ENCODE peak calls at places on chromosome 15, in seven cellular contexts. E, O, Y, G, K, U and M are unnamed samples.
A peak's percentile ranks its signal among the peaks of the same experiment; 100 is the strongest.

GRCh38 chr15:57114070-57114469 is 195.6 kb downstream of the TCF12 start:
- DNase-seq in G (no peak), E (no peak), K (no peak), O (peak; percentile 58), Y (no peak), U (no peak), M (no peak)

GRCh38 chr15:38860682-38861081 is 296.1 kb upstream of the RASGRP1 start:
- DNase-seq in K (no peak), E (no peak), O (peak; percentile 33), G (no peak), Y (no peak), U (no peak), M (no peak)

GRCh38 chr15:28929200-28929599 is 43.4 kb downstream of the APBA2 start:
- DNase-seq in K (no peak), O (no peak), Y (no peak), E (no peak), U (no peak), G (no peak), M (no peak)

GRCh38 chr15:92159906-92160841 is 233.5 kb upstream of the ST8SIA2 start:
- DNase-seq in G (no peak), E (no peak), O (no peak), Y (peak; percentile 38), U (no peak), K (peak; percentile 16), M (no peak)

GRCh38 chr15:51600114-51600513 is 22.5 kb downstream of the DMXL2 start:
- DNase-seq in Y (no peak), E (no peak), U (no peak), G (no peak), K (no peak), O (peak; percentile 43), M (no peak)

GRCh38 chr15:29695486-29696167 is 126.6 kb downstream of the TJP1 start:
- DNase-seq in E (no peak), O (no peak), U (no peak), K (peak; percentile 49), G (peak; percentile 66), Y (no peak), M (no peak)

GRCh38 chr15:48632651-48633050 is 12.9 kb downstream of the FBN1 start:
- DNase-seq in K (no peak), E (no peak), G (no peak), U (no peak), O (no peak), Y (no peak), M (no peak)

GRCh38 chr15:29568840-29569532 is 253.3 kb downstream of the TJP1 start:
- DNase-seq in U (no peak), G (peak; percentile 21), K (peak; percentile 60), Y (no peak), E (no peak), O (no peak), M (no peak)

GRCh38 chr15:43903864-43904290 is 77.1 kb downstream of the WDR76 start:
- DNase-seq in Y (no peak), G (peak; percentile 82), E (peak; percentile 6), K (peak; percentile 90), U (peak; percentile 22), O (peak; percentile 58), M (no peak)

GRCh38 chr15:29294732-29295131 is 25.1 kb upstream of the NSMCE3 start:
- DNase-seq in U (no peak), E (no peak), O (no peak), K (no peak), G (no peak), Y (no peak), M (no peak)

GRCh38 chr15:67176195-67176971 is 78.1 kb downstream of the AAGAB start:
- DNase-seq in K (peak; percentile 57), G (peak; percentile 42), O (no peak), U (no peak), Y (no peak), E (no peak), M (peak; percentile 68)

GRCh38 chr15:88491158-88491557 is 23.6 kb downstream of the MRPS11 start:
- DNase-seq in E (no peak), U (no peak), K (no peak), Y (no peak), G (no peak), O (no peak), M (no peak)

GRCh38 chr15:41256577-41257038 is 25.5 kb downstream of the CHP1 start:
- DNase-seq in O (no peak), E (no peak), G (no peak), U (no peak), Y (no peak), K (no peak), M (no peak)

GRCh38 chr15:47834093-47834492 is 116.8 kb downstream of the SEMA6D start:
- DNase-seq in U (no peak), E (no peak), Y (no peak), O (no peak), K (no peak), G (no peak), M (no peak)

GRCh38 chr15:40468850-40469249 is 1.9 kb upstream of the CHST14 start:
- DNase-seq in G (no peak), E (no peak), Y (no peak), O (no peak), K (no peak), U (no peak), M (no peak)

GRCh38 chr15:77901921-77902750 is 175.4 kb downstream of the TBC1D2B start:
- DNase-seq in K (peak; percentile 44), Y (no peak), E (no peak), O (no peak), U (peak; percentile 5), G (peak; percentile 45), M (no peak)

GRCh38 chr15:93088200-93088980 is 621 bp downstream of the RGMA start:
- DNase-seq in U (peak; percentile 50), G (no peak), O (no peak), Y (no peak), K (peak; percentile 84), E (no peak), M (peak; percentile 45)

GRCh38 chr15:72375501-72375845 is 341 bp downstream of the HEXA start:
- DNase-seq in G (no peak), K (no peak), O (no peak), Y (no peak), U (no peak), E (no peak), M (peak; percentile 35)

GRCh38 chr15:100593431-100593830 is 8.6 kb downstream of the LINS1 start:
- DNase-seq in G (no peak), K (no peak), U (no peak), Y (no peak), E (no peak), O (no peak), M (no peak)

GRCh38 chr15:74543043-74543422 is 2.0 kb downstream of the ARID3B start:
- DNase-seq in U (no peak), O (peak; percentile 33), K (no peak), E (no peak), G (no peak), Y (no peak), M (no peak)
- H3K27ac ChIP-seq in U (no peak overlapping the region), O (no peak overlapping the region), K (no peak overlapping the region), E (no peak overlapping the region), G (no peak overlapping the region), Y (no peak overlapping the region), M (no peak overlapping the region)

DNA sequence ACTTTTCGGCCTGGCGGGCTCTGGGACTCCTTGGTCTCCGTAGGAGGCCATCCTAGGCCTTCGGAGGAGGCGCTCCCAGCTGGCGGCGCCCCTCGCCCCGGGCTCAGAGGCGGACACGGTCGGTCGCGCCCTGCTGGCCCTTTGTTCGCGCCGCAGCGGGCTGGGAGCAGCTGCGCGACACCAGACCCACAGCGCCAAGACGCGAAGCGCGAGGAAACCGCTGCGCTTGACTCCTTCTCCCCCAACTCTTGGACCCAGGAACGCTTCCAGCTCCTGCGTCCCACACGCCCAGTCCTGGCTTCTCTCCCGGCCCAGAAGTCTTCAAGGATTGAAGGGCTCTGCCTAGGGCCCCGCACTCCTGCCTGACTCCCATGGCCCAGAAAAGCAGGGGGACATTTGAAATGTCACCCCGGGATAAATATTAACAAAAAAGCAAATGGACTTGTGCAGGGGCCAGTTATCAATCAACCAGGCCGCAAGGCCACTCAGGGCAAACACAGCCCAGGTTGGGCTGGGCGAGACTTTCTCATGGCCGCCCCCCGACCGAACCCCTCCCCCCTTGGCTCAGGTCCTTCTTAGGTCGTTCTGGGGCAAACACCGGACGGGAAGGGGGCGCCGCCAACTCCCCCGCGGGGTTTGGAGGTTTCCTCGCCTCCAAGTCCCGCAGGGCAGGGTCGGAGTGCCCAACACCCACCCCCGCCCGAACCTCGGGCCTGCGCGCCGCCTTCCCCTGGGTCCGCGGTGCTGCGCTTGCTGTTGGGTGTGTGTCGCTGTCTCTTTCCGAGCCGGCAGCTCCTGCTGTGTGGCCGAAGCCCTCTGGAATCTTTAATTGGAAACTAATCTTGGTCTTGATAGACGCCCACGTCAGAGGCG is 5.1 kb downstream of the ONECUT1 start:
- DNase-seq in E (no peak), G (peak; percentile 40), Y (no peak), O (no peak), U (no peak), K (peak; percentile 69), M (no peak)
- H3K27me3 ChIP-seq in E (peaks cover 38% of the 10 kb centered on the region), G (peaks cover 36% of the 10 kb centered on the region), Y (peaks cover 53% of the 10 kb centered on the region), O (peaks cover 79% of the 10 kb centered on the region), U (peaks cover 8% of the 10 kb centered on the region), K (peaks cover 97% of the 10 kb centered on the region), M (peaks cover 99% of the 10 kb centered on the region)

DNA sequence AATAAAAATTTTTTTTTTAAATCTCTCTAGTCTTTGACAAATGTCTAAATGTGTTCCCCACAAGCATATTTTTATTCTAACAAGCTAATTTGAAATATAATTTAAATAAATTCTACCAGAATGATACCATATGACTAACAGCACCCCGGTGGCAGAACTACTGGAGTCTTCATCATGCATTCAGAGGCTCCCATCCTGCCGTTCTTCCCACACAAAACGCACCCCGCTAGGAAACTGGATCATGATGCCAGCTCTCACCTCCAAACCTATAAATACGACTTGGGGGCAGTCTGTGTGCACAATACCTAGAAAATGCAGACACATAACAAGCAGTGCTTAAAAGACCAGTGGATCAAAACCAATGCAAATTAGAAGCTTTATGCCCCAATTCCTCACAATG is 8.5 kb downstream of the HOMER2 start:
- DNase-seq in E (no peak), K (no peak), G (no peak), O (no peak), Y (no peak), U (no peak), M (no peak)
- H3K27ac ChIP-seq in E (no peak overlapping the region), K (no peak overlapping the region), G (no peak overlapping the region), O (no peak overlapping the region), Y (no peak overlapping the region), U (no peak overlapping the region), M (no peak overlapping the region)

GRCh38 chr15:42692997-42693396 is 43.9 kb downstream of the CDAN1 start:
- DNase-seq in E (no peak), U (no peak), K (no peak), G (no peak), O (no peak), Y (no peak), M (no peak)
- H3K27me3 ChIP-seq in E (no peaks in the 10 kb centered on the region), U (no peaks in the 10 kb centered on the region), K (no peaks in the 10 kb centered on the region), G (no peaks in the 10 kb centered on the region), O (no peaks in the 10 kb centered on the region), Y (no peaks in the 10 kb centered on the region), M (no peaks in the 10 kb centered on the region)

GRCh38 chr15:61558172-61559146 is 329.4 kb upstream of the RORA start:
- DNase-seq in Y (no peak), U (no peak), O (no peak), K (no peak), E (no peak), G (no peak), M (no peak)
- H3K27ac ChIP-seq in Y (peak overlapping the region; percentile 35), U (peak overlapping the region; percentile 80), O (no peak overlapping the region), K (no peak overlapping the region), E (no peak overlapping the region), G (no peak overlapping the region), M (peak overlapping the region; percentile 66)